ENCODE peak calls at places on chromosome 15, in eight cellular contexts. U is CD4-positive, alpha-beta T cell; L is lung; N is cardiac muscle cell; M is activated CD4-positive, alpha-beta T cell treated with anti-CD3 and anti-CD28 coated beads for 48 hours; R is GM12865; Z is stimulated activated CD4-positive, alpha-beta T cell treated with anti-CD3 and anti-CD28 coated beads, Interleukin-4, amount 100 ng/mL, for 48 hours; P is mammary epithelial cell. A is an unnamed sample.

GRCh38 chr15:40963201-40963600 is 9.9 kb downstream of the CHAC1 start:
- DNase-seq in M (no peak), Z (no peak), P (no peak), L (no peak), R (no peak), U (no peak), N (no peak), A (no peak)

GRCh38 chr15:58410353-58410752 is 21.4 kb upstream of the LIPC start:
- DNase-seq in M (peak; percentile 39), Z (no peak), U (no peak), P (no peak), R (peak; percentile 19), N (no peak), L (no peak), A (no peak)

GRCh38 chr15:39616731-39617455 is 36.0 kb downstream of the THBS1 start:
- DNase-seq in P (peak; percentile 88), N (no peak), Z (no peak), U (no peak), R (no peak), M (no peak), L (no peak), A (peak; percentile 82)

GRCh38 chr15:84633311-84634227 is 20.5 kb downstream of the WDR73 start:
- DNase-seq in P (peak; percentile 79), R (peak; percentile 73), Z (peak; percentile 65), M (peak; percentile 83), L (peak; percentile 67), U (peak; percentile 50), N (peak; percentile 70), A (peak; percentile 84)

GRCh38 chr15:90838066-90838465 is 30.3 kb upstream of the FURIN start:
- DNase-seq in M (peak; percentile 93), Z (peak; percentile 88), L (no peak), R (peak; percentile 46), P (no peak), U (peak; percentile 83), N (no peak), A (no peak)

GRCh38 chr15:101293122-101293521 is 1.9 kb downstream of the SNRPA1 start:
- DNase-seq in Z (no peak), N (no peak), R (peak; percentile 51), P (no peak), U (no peak), L (no peak), M (no peak), A (peak; percentile 21)

GRCh38 chr15:77494073-77494472 is 73.4 kb downstream of the HMG20A start:
- DNase-seq in U (no peak), M (no peak), L (no peak), P (no peak), R (no peak), N (no peak), Z (no peak), A (no peak)

GRCh38 chr15:28018291-28019044 is 80.6 kb downstream of the OCA2 start:
- DNase-seq in L (no peak), U (no peak), P (no peak), Z (no peak), M (no peak), R (no peak), N (no peak), A (no peak)

GRCh38 chr15:71220828-71221227 is 105.6 kb downstream of the THSD4 start:
- DNase-seq in M (no peak), U (no peak), N (no peak), Z (no peak), R (no peak), P (no peak), L (no peak), A (no peak)

GRCh38 chr15:75181780-75182179 is 19.9 kb upstream of the C15orf39 start:
- DNase-seq in R (no peak), Z (no peak), N (no peak), L (no peak), U (no peak), M (no peak), P (no peak), A (no peak)

GRCh38 chr15:76274226-76274625 is 37.0 kb downstream of the ETFA start:
- DNase-seq in U (no peak), L (no peak), P (no peak), N (no peak), M (no peak), Z (no peak), R (no peak), A (no peak)

A was measured in epithelial cell of esophagus.